ENCODE peak calls at places on chromosomes 4 and X, in six cellular contexts. U, R, M, A, I and K are unnamed samples.

GRCh38 chrX:4118666-4119530 is 405.4 kb upstream of the PRKX start:
- DNase-seq in U (no peak), R (no peak), M (no peak), A (no peak), I (no peak), K (no peak)

GRCh38 chr4:60562353-60562752 is 637.8 kb upstream of the ADGRL3 start:
- DNase-seq in U (no peak), R (no peak), M (no peak), A (no peak), I (no peak), K (no peak)

GRCh38 chrX:40006025-40007017 is 91.4 kb downstream of the BCOR start:
- DNase-seq in U (peak), R (no peak), M (no peak), A (no peak), I (no peak), K (no peak)

GRCh38 chr4:156476359-156476758 is 495.2 kb downstream of the PDGFC start:
- DNase-seq in U (no peak), R (no peak), M (no peak), A (peak), I (no peak), K (no peak)

GRCh38 chr4:10639100-10639499 is 45.5 kb downstream of the CLNK start:
- DNase-seq in U (no peak), R (no peak), M (no peak), A (no peak), I (no peak), K (no peak)

GRCh38 chrX:129930941-129931410 is 25.0 kb downstream of the UTP14A start:
- DNase-seq in U (no peak), R (no peak), M (no peak), A (no peak), I (no peak), K (no peak)

GRCh38 chrX:20594985-20595384 is 328.3 kb upstream of the RPS6KA3 start:
- DNase-seq in U (no peak), R (no peak), M (no peak), A (no peak), I (no peak), K (no peak)

GRCh38 chr4:8267077-8267476 is 2.5 kb upstream of the HTRA3 start:
- DNase-seq in U (peak), R (no peak), M (peak), A (no peak), I (peak), K (peak)

GRCh38 chr4:151730003-151730559 is 30.7 kb downstream of the GATB start:
- DNase-seq in U (peak), R (no peak), M (no peak), A (no peak), I (no peak), K (no peak)

GRCh38 chr4:16942491-16942890 is 44.0 kb upstream of the LDB2 start:
- DNase-seq in U (no peak), R (no peak), M (no peak), A (no peak), I (no peak), K (no peak)

GRCh38 chr4:121648518-121648917 is 48.3 kb downstream of the ANXA5 start:
- DNase-seq in U (no peak), R (no peak), M (no peak), A (no peak), I (no peak), K (no peak)

GRCh38 chr4:129474698-129475097 is 378.7 kb downstream of the C4orf33 start:
- DNase-seq in U (no peak), R (no peak), M (no peak), A (no peak), I (no peak), K (no peak)

GRCh38 chr4:86878640-86879039 is 13.6 kb downstream of the C4orf36 start:
- DNase-seq in U (no peak), R (no peak), M (no peak), A (no peak), I (no peak), K (no peak)

GRCh38 chrX:149648932-149649331 is 17.3 kb upstream of the TMEM185A start:
- DNase-seq in U (no peak), R (no peak), M (peak), A (no peak), I (no peak), K (no peak)

GRCh38 chr4:187608001-187608421 is 387.6 kb upstream of the ZFP42 start:
- DNase-seq in U (no peak), R (no peak), M (no peak), A (peak), I (no peak), K (no peak)

GRCh38 chr4:25856756-25857155 is 6.0 kb downstream of the SEL1L3 start:
- DNase-seq in U (no peak), R (no peak), M (no peak), A (no peak), I (no peak), K (no peak)

GRCh38 chr4:93157984-93158383 is 670.6 kb upstream of the ATOH1 start:
- DNase-seq in U (no peak), R (no peak), M (no peak), A (no peak), I (no peak), K (no peak)

GRCh38 chr4:186297013-186297645 is 31.1 kb downstream of the F11 start:
- DNase-seq in U (no peak), R (no peak), M (peak), A (peak), I (no peak), K (no peak)

GRCh38 chr4:77911842-77912450 is 49.3 kb downstream of the MRPL1 start:
- DNase-seq in U (no peak), R (no peak), M (peak), A (no peak), I (no peak), K (no peak)

GRCh38 chr4:183412836-183413561 is 31.4 kb upstream of the CDKN2AIP start:
- DNase-seq in U (no peak), R (no peak), M (no peak), A (no peak), I (no peak), K (no peak)

GRCh38 chr4:76214269-76214628 is 625 bp upstream of the SCARB2 start:
- DNase-seq in U (no peak), R (no peak), M (no peak), A (no peak), I (peak), K (no peak)

GRCh38 chr4:84412062-84412461 is 87.0 kb downstream of the NKX6-1 start:
- DNase-seq in U (no peak), R (no peak), M (no peak), A (no peak), I (no peak), K (no peak)

GRCh38 chr4:55124337-55125076 is 888 bp downstream of the KDR start:
- DNase-seq in U (no peak), R (no peak), M (no peak), A (no peak), I (no peak), K (peak)

GRCh38 chrX:24242649-24243556 is 71.0 kb downstream of the SUPT20HL2 start:
- DNase-seq in U (no peak), R (no peak), M (peak), A (peak), I (no peak), K (no peak)

GRCh38 chrX:24245201-24245600 is 68.7 kb downstream of the SUPT20HL2 start:
- DNase-seq in U (peak), R (no peak), M (no peak), A (no peak), I (no peak), K (no peak)

GRCh38 chrX:24243692-24244091 is 70.2 kb downstream of the SUPT20HL2 start:
- DNase-seq in U (no peak), R (no peak), M (no peak), A (no peak), I (no peak), K (no peak)

GRCh38 chrX:24241822-24242648 is 71.8 kb downstream of the SUPT20HL2 start:
- DNase-seq in U (no peak), R (no peak), M (peak), A (no peak), I (no peak), K (no peak)
- TF ChIP-seq CTCF in U (peak), R (peak), M (peak), A (peak), I (peak), K (peak)

DNA sequence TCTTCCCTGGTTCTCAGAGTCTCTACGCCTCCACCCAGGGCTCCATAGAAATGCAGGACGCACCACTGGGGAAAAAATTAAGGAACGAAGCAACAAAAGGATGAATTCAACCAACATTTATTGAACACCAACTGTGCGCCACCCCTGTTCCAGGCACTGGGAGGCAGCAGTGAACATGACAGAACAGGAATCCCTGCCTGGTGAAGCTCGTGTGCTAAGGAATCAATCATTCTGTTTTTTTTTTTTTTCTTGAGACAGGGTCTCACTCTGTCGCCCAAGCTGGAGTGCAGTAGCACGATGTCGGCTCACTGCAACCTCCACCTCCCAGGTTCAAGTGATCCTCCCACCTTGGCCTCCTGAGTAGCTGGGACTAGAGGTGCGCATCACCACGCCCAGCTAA is 1.9 kb upstream of the FTSJ1 start:
- DNase-seq in U (peak), R (no peak), M (no peak), A (no peak), I (no peak), K (no peak)
- TF ChIP-seq CTCF in U (peak), R (no peak), M (peak), A (peak), I (no peak), K (peak)

GRCh38 chr4:21413807-21414370 is 534.7 kb downstream of the KCNIP4 start:
- DNase-seq in U (no peak), R (no peak), M (no peak), A (no peak), I (no peak), K (no peak)

GRCh38 chr4:21415728-21416127 is 532.8 kb downstream of the KCNIP4 start:
- DNase-seq in U (no peak), R (no peak), M (no peak), A (no peak), I (no peak), K (no peak)

GRCh38 chr4:21411086-21411485 is 537.5 kb downstream of the KCNIP4 start:
- DNase-seq in U (no peak), R (no peak), M (no peak), A (no peak), I (no peak), K (no peak)

GRCh38 chr4:21410372-21410771 is 538.2 kb downstream of the KCNIP4 start:
- DNase-seq in U (no peak), R (no peak), M (no peak), A (no peak), I (no peak), K (no peak)
- TF ChIP-seq CTCF in U (no peak), R (no peak), M (no peak), A (no peak), I (no peak), K (no peak)

GRCh38 chr4:1359161-1359535 is 12.1 kb downstream of the UVSSA start:
- DNase-seq in U (no peak), R (no peak), M (no peak), A (no peak), I (no peak), K (no peak)
- TF ChIP-seq CTCF in U (no peak), R (no peak), M (no peak), A (no peak), I (no peak), K (no peak)

GRCh38 chr4:108223313-108223712 is 54.6 kb upstream of the LEF1 start:
- DNase-seq in U (no peak), R (no peak), M (no peak), A (no peak), I (no peak), K (no peak)

GRCh38 chr4:108219998-108220397 is 51.3 kb upstream of the LEF1 start:
- DNase-seq in U (no peak), R (no peak), M (no peak), A (no peak), I (no peak), K (no peak)

GRCh38 chr4:108224628-108225053 is 55.9 kb upstream of the LEF1 start:
- DNase-seq in U (no peak), R (no peak), M (no peak), A (peak), I (no peak), K (no peak)
- TF ChIP-seq CTCF in U (no peak), R (no peak), M (no peak), A (no peak), I (no peak), K (no peak)

GRCh38 chr4:22237155-22237751 is 278.6 kb downstream of the ADGRA3 start:
- DNase-seq in U (peak), R (peak), M (no peak), A (no peak), I (no peak), K (peak)
- TF ChIP-seq CTCF in U (peak), R (no peak), M (no peak), A (peak), I (no peak), K (peak)

GRCh38 chr4:146513548-146513947 is 8.2 kb downstream of the SLC10A7 start:
- DNase-seq in U (no peak), R (no peak), M (no peak), A (no peak), I (no peak), K (no peak)

GRCh38 chr4:146511381-146511780 is 10.4 kb downstream of the SLC10A7 start:
- DNase-seq in U (no peak), R (no peak), M (no peak), A (no peak), I (no peak), K (no peak)

GRCh38 chr4:146507607-146508006 is 14.1 kb downstream of the SLC10A7 start:
- DNase-seq in U (no peak), R (no peak), M (no peak), A (no peak), I (no peak), K (no peak)

GRCh38 chr4:146508229-146508939 is 13.4 kb downstream of the SLC10A7 start:
- DNase-seq in U (no peak), R (no peak), M (no peak), A (no peak), I (no peak), K (no peak)

GRCh38 chr4:146510942-146511341 is 10.8 kb downstream of the SLC10A7 start:
- DNase-seq in U (no peak), R (no peak), M (no peak), A (no peak), I (no peak), K (no peak)
- TF ChIP-seq CTCF in U (no peak), R (no peak), M (no peak), A (peak), I (no peak), K (peak)